ENCODE peak calls at places on chromosomes 2 and 18, in five cellular contexts. D is astrocyte; I is naive thymus-derived CD4-positive, alpha-beta T cell; O is body of pancreas; X is fibroblast of lung. S is an unnamed sample.

GRCh38 chr2:238158807-238159539 is at the start of gene ERFE:
- DNase-seq in O (peak; percentile 49), I (peak; percentile 32), D (no peak), X (peak; percentile 29), S (no peak)

GRCh38 chr2:96868555-96869280 is 1.2 kb downstream of the SEMA4C start:
- DNase-seq in D (peak; percentile 82), O (peak; percentile 82), X (peak; percentile 90), I (peak; percentile 56), S (peak; percentile 93)

GRCh38 chr2:159139216-159139933 is 147.1 kb downstream of the WDSUB1 start:
- DNase-seq in I (no peak), O (no peak), D (no peak), X (no peak), S (no peak)

GRCh38 chr18:79400091-79400590 is 4.4 kb downstream of the NFATC1 start:
- DNase-seq in O (peak; percentile 82), D (no peak), X (no peak), I (peak; percentile 56), S (no peak)

GRCh38 chr2:22375094-22375493 is 1009.9 kb upstream of the KLHL29 start:
- DNase-seq in O (no peak), D (no peak), X (no peak), I (no peak), S (no peak)

GRCh38 chr18:9400197-9400596 is 65.6 kb downstream of the TWSG1 start:
- DNase-seq in O (no peak), X (no peak), D (no peak), I (no peak), S (no peak)

GRCh38 chr2:109481196-109481555 is 132.6 kb downstream of the SEPTIN10 start:
- DNase-seq in D (peak; percentile 25), O (peak; percentile 75), X (peak; percentile 32), I (no peak), S (no peak)

GRCh38 chr2:58571181-58571852 is 330.2 kb upstream of the FANCL start:
- DNase-seq in D (peak; percentile 58), I (no peak), O (peak; percentile 53), X (peak; percentile 71), S (no peak)

GRCh38 chr2:62662548-62662947 is 43.0 kb upstream of the EHBP1 start:
- DNase-seq in I (no peak), X (no peak), O (no peak), D (no peak), S (no peak)

GRCh38 chr18:70366174-70366573 is 77.3 kb downstream of the SOCS6 start:
- DNase-seq in X (peak; percentile 46), I (no peak), O (no peak), D (no peak), S (no peak)

GRCh38 chr2:121242976-121243375 is 42.0 kb downstream of the TFCP2L1 start:
- DNase-seq in I (no peak), O (no peak), D (no peak), X (no peak), S (no peak)

GRCh38 chr2:3302751-3303582 is 74.7 kb downstream of the EIPR1 start:
- DNase-seq in X (no peak), I (no peak), O (no peak), D (no peak), S (no peak)

GRCh38 chr2:119871725-119872124 is 112.0 kb downstream of the PTPN4 start:
- DNase-seq in D (no peak), I (no peak), O (no peak), X (no peak), S (no peak)

GRCh38 chr18:39523281-39523680 is 1957.7 kb upstream of the CELF4 start:
- DNase-seq in I (no peak), X (peak; percentile 58), D (peak; percentile 44), O (no peak), S (no peak)

GRCh38 chr2:175282300-175282699 is 100.8 kb upstream of the ATP5MC3 start:
- DNase-seq in I (peak; percentile 16), X (peak; percentile 25), O (no peak), D (peak; percentile 21), S (no peak)

GRCh38 chr2:43114210-43114609 is 112.2 kb downstream of the ZFP36L2 start:
- DNase-seq in D (peak; percentile 42), I (no peak), X (peak; percentile 65), O (no peak), S (no peak)

GRCh38 chr18:5478261-5478660 is 65.5 kb downstream of the EPB41L3 start:
- DNase-seq in O (no peak), D (no peak), X (no peak), I (no peak), S (no peak)

GRCh38 chr2:85037622-85038021 is 66.7 kb downstream of the KCMF1 start:
- DNase-seq in D (no peak), I (no peak), X (no peak), O (no peak), S (no peak)

GRCh38 chr2:174631009-174631981 is 33.7 kb upstream of the WIPF1 start:
- DNase-seq in I (no peak), X (peak; percentile 97), D (peak; percentile 96), O (no peak), S (no peak)

GRCh38 chr2:216057688-216058193 is 23.9 kb downstream of the PECR start:
- DNase-seq in X (peak; percentile 96), O (peak; percentile 29), D (peak; percentile 95), I (peak; percentile 73), S (no peak)

GRCh38 chr2:204840504-204840903 is 295.2 kb downstream of the PARD3B start:
- DNase-seq in X (no peak), O (no peak), I (no peak), D (no peak), S (no peak)

GRCh38 chr2:2662037-2662846 is 331.2 kb upstream of the MYT1L start:
- DNase-seq in O (no peak), X (peak; percentile 6), D (no peak), I (no peak), S (no peak)

GRCh38 chr2:12465631-12466135 is 251.1 kb upstream of the TRIB2 start:
- DNase-seq in D (no peak), X (no peak), I (no peak), O (no peak), S (no peak)

GRCh38 chr18:26745288-26745975 is 120.1 kb downstream of the AQP4 start:
- DNase-seq in O (peak; percentile 34), X (no peak), D (no peak), I (no peak), S (no peak)

GRCh38 chr18:24659837-24660720 is 199.6 kb downstream of the HRH4 start:
- DNase-seq in I (peak; percentile 41), X (no peak), O (peak; percentile 28), D (no peak), S (no peak)

GRCh38 chr18:59395226-59396175 is 36.4 kb upstream of the LMAN1 start:
- DNase-seq in O (no peak), D (no peak), I (no peak), X (no peak), S (no peak)
- H3K27ac ChIP-seq in O (no peak overlapping the region), D (no peak overlapping the region), I (no peak overlapping the region), X (no peak overlapping the region), S (no peak overlapping the region)

GRCh38 chr2:128236491-128237035 is 82.1 kb downstream of the HS6ST1 start:
- DNase-seq in X (peak; percentile 97), I (no peak), O (no peak), D (peak; percentile 97), S (no peak)
- H3K4me3 ChIP-seq in X (no peak overlapping the region), I (no peak overlapping the region), O (no peak overlapping the region), D (peak overlapping the region; percentile 15), S (no peak overlapping the region)

GRCh38 chr2:18546586-18546985 is 13.9 kb downstream of the RDH14 start:
- DNase-seq in I (peak; percentile 24), O (no peak), X (no peak), D (no peak), S (no peak)
- H3K27ac ChIP-seq in I (no peak overlapping the region), O (no peak overlapping the region), X (no peak overlapping the region), D (no peak overlapping the region), S (no peak overlapping the region)

DNA sequence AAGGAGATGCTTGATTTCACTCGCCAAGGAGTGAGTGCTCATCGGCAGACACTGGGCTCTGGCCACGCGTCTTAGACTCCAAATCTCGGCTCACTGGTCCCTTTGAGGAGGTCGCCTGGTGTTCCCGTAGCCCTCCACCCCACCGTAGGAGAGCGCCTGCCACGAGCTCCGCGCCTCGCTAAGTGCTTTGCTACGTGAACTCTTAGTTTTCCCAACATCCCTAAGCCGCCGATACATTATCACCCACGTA is 805 bp upstream of the LIPG start:
- DNase-seq in I (no peak), D (no peak), O (no peak), X (peak; percentile 33), S (no peak)
- H3K4me3 ChIP-seq in I (peak overlapping the region; percentile 52), D (peak overlapping the region; percentile 60), O (no peak overlapping the region), X (peak overlapping the region; percentile 27), S (peak overlapping the region; percentile 71)

S was measured in coronary artery.